ENCODE peak calls at places on chromosome 12, in eight cellular contexts. One of them, this sample, is unnamed.

GRCh38 chr12:32809846-32810245 is 54.1 kb upstream of the YARS2 start:
- DNase-seq in PC-3: no peak
- DNase-seq in body of pancreas: no peak
- DNase-seq in GM23338: no peak
- DNase-seq in aorta: no peak
- DNase-seq in H9: no peak
- DNase-seq in iPS DF 6.9: no peak
- DNase-seq in naive thymus-derived CD4-positive, alpha-beta T cell: no peak
- DNase-seq in this sample: no peak

GRCh38 chr12:81705586-81705985 is 53.6 kb downstream of the PPFIA2 start:
- DNase-seq in PC-3: no peak
- DNase-seq in body of pancreas: no peak
- DNase-seq in GM23338: no peak
- DNase-seq in aorta: no peak
- DNase-seq in H9: no peak
- DNase-seq in iPS DF 6.9: no peak
- DNase-seq in naive thymus-derived CD4-positive, alpha-beta T cell: no peak
- DNase-seq in this sample: no peak

GRCh38 chr12:105935106-105935505 is 203.6 kb downstream of the NUAK1 start:
- DNase-seq in PC-3: peak
- DNase-seq in body of pancreas: no peak
- DNase-seq in GM23338: no peak
- DNase-seq in aorta: no peak
- DNase-seq in H9: no peak
- DNase-seq in iPS DF 6.9: no peak
- DNase-seq in naive thymus-derived CD4-positive, alpha-beta T cell: no peak
- DNase-seq in this sample: no peak

GRCh38 chr12:83850531-83850930 is 1062.1 kb downstream of the SLC6A15 start:
- DNase-seq in PC-3: peak
- DNase-seq in body of pancreas: no peak
- DNase-seq in GM23338: no peak
- DNase-seq in aorta: no peak
- DNase-seq in H9: no peak
- DNase-seq in iPS DF 6.9: no peak
- DNase-seq in naive thymus-derived CD4-positive, alpha-beta T cell: no peak
- DNase-seq in this sample: no peak

GRCh38 chr12:93908846-93909592 is 231.8 kb downstream of the CRADD start:
- DNase-seq in PC-3: peak
- DNase-seq in body of pancreas: no peak
- DNase-seq in GM23338: no peak
- DNase-seq in aorta: peak
- DNase-seq in H9: no peak
- DNase-seq in iPS DF 6.9: no peak
- DNase-seq in naive thymus-derived CD4-positive, alpha-beta T cell: no peak
- DNase-seq in this sample: peak

GRCh38 chr12:131105736-131106356 is 152.1 kb downstream of the ADGRD1 start:
- DNase-seq in PC-3: no peak
- DNase-seq in body of pancreas: peak
- DNase-seq in GM23338: no peak
- DNase-seq in aorta: no peak
- DNase-seq in H9: peak
- DNase-seq in iPS DF 6.9: no peak
- DNase-seq in naive thymus-derived CD4-positive, alpha-beta T cell: peak
- DNase-seq in this sample: no peak

GRCh38 chr12:1593232-1594044 is 943 bp downstream of the FBXL14 start:
- DNase-seq in PC-3: peak
- DNase-seq in body of pancreas: peak
- DNase-seq in GM23338: peak
- DNase-seq in aorta: peak
- DNase-seq in H9: peak
- DNase-seq in iPS DF 6.9: no peak
- DNase-seq in naive thymus-derived CD4-positive, alpha-beta T cell: peak
- DNase-seq in this sample: peak

GRCh38 chr12:2283480-2283879 is 230.7 kb downstream of the CACNA1C start:
- DNase-seq in PC-3: no peak
- DNase-seq in body of pancreas: no peak
- DNase-seq in GM23338: no peak
- DNase-seq in aorta: no peak
- DNase-seq in H9: no peak
- DNase-seq in iPS DF 6.9: no peak
- DNase-seq in naive thymus-derived CD4-positive, alpha-beta T cell: no peak
- DNase-seq in this sample: no peak

GRCh38 chr12:45730842-45731336 is 1.4 kb downstream of the ARID2 start:
- DNase-seq in PC-3: peak
- DNase-seq in body of pancreas: no peak
- DNase-seq in GM23338: no peak
- DNase-seq in aorta: no peak
- DNase-seq in H9: no peak
- DNase-seq in iPS DF 6.9: no peak
- DNase-seq in naive thymus-derived CD4-positive, alpha-beta T cell: no peak
- DNase-seq in this sample: no peak

GRCh38 chr12:95227818-95228356 is 10.3 kb downstream of the VEZT start:
- DNase-seq in PC-3: no peak
- DNase-seq in body of pancreas: no peak
- DNase-seq in GM23338: no peak
- DNase-seq in aorta: no peak
- DNase-seq in H9: no peak
- DNase-seq in iPS DF 6.9: no peak
- DNase-seq in naive thymus-derived CD4-positive, alpha-beta T cell: no peak
- DNase-seq in this sample: no peak

GRCh38 chr12:20520572-20520971 is 152.2 kb downstream of the PDE3A start:
- DNase-seq in PC-3: no peak
- DNase-seq in body of pancreas: no peak
- DNase-seq in GM23338: no peak
- DNase-seq in aorta: no peak
- DNase-seq in H9: no peak
- DNase-seq in iPS DF 6.9: no peak
- DNase-seq in naive thymus-derived CD4-positive, alpha-beta T cell: no peak
- DNase-seq in this sample: no peak

GRCh38 chr12:84653482-84653881 is 259.1 kb downstream of the SLC6A15 start:
- DNase-seq in PC-3: no peak
- DNase-seq in body of pancreas: no peak
- DNase-seq in GM23338: no peak
- DNase-seq in aorta: no peak
- DNase-seq in H9: no peak
- DNase-seq in iPS DF 6.9: no peak
- DNase-seq in naive thymus-derived CD4-positive, alpha-beta T cell: no peak
- DNase-seq in this sample: no peak

GRCh38 chr12:25957898-25958253 is 606 bp upstream of the RASSF8 start:
- DNase-seq in PC-3: peak
- DNase-seq in body of pancreas: no peak
- DNase-seq in GM23338: peak
- DNase-seq in aorta: no peak
- DNase-seq in H9: no peak
- DNase-seq in iPS DF 6.9: no peak
- DNase-seq in naive thymus-derived CD4-positive, alpha-beta T cell: peak
- DNase-seq in this sample: no peak

GRCh38 chr12:9064815-9065606 is 50.7 kb downstream of the A2M start:
- DNase-seq in PC-3: peak
- DNase-seq in body of pancreas: peak
- DNase-seq in GM23338: peak
- DNase-seq in aorta: peak
- DNase-seq in H9: peak
- DNase-seq in iPS DF 6.9: peak
- DNase-seq in naive thymus-derived CD4-positive, alpha-beta T cell: peak
- DNase-seq in this sample: peak

GRCh38 chr12:4118601-4119156 is 154.9 kb upstream of the CCND2 start:
- DNase-seq in PC-3: no peak
- DNase-seq in body of pancreas: peak
- DNase-seq in GM23338: no peak
- DNase-seq in aorta: no peak
- DNase-seq in H9: peak
- DNase-seq in iPS DF 6.9: no peak
- DNase-seq in naive thymus-derived CD4-positive, alpha-beta T cell: no peak
- DNase-seq in this sample: no peak

GRCh38 chr12:12336049-12336411 is 14.0 kb downstream of the MANSC1 start:
- DNase-seq in PC-3: no peak
- DNase-seq in body of pancreas: peak
- DNase-seq in GM23338: no peak
- DNase-seq in aorta: no peak
- DNase-seq in H9: no peak
- DNase-seq in iPS DF 6.9: no peak
- DNase-seq in naive thymus-derived CD4-positive, alpha-beta T cell: no peak
- DNase-seq in this sample: no peak

GRCh38 chr12:12333980-12334709 is 15.9 kb downstream of the MANSC1 start:
- DNase-seq in PC-3: peak
- DNase-seq in body of pancreas: peak
- DNase-seq in GM23338: peak
- DNase-seq in aorta: peak
- DNase-seq in H9: peak
- DNase-seq in iPS DF 6.9: no peak
- DNase-seq in naive thymus-derived CD4-positive, alpha-beta T cell: peak
- DNase-seq in this sample: peak

GRCh38 chr12:12336511-12336910 is 13.5 kb downstream of the MANSC1 start:
- DNase-seq in PC-3: no peak
- DNase-seq in body of pancreas: no peak
- DNase-seq in GM23338: no peak
- DNase-seq in aorta: no peak
- DNase-seq in H9: no peak
- DNase-seq in iPS DF 6.9: no peak
- DNase-seq in naive thymus-derived CD4-positive, alpha-beta T cell: no peak
- DNase-seq in this sample: no peak

GRCh38 chr12:12333407-12333831 is 16.6 kb downstream of the MANSC1 start:
- DNase-seq in PC-3: peak
- DNase-seq in body of pancreas: peak
- DNase-seq in GM23338: no peak
- DNase-seq in aorta: no peak
- DNase-seq in H9: no peak
- DNase-seq in iPS DF 6.9: no peak
- DNase-seq in naive thymus-derived CD4-positive, alpha-beta T cell: no peak
- DNase-seq in this sample: no peak

GRCh38 chr12:12334710-12335040 is 15.4 kb downstream of the MANSC1 start:
- DNase-seq in PC-3: no peak
- DNase-seq in body of pancreas: no peak
- DNase-seq in GM23338: no peak
- DNase-seq in aorta: no peak
- DNase-seq in H9: no peak
- DNase-seq in iPS DF 6.9: no peak
- DNase-seq in naive thymus-derived CD4-positive, alpha-beta T cell: no peak
- DNase-seq in this sample: no peak
- H3K27ac ChIP-seq in PC-3: peak
- H3K27ac ChIP-seq in body of pancreas: peak
- H3K27ac ChIP-seq in GM23338: no peak
- H3K27ac ChIP-seq in aorta: no peak
- H3K27ac ChIP-seq in H9: no peak
- H3K27ac ChIP-seq in iPS DF 6.9: no peak
- H3K27ac ChIP-seq in naive thymus-derived CD4-positive, alpha-beta T cell: no peak
- H3K27ac ChIP-seq in this sample: no peak

DNA sequence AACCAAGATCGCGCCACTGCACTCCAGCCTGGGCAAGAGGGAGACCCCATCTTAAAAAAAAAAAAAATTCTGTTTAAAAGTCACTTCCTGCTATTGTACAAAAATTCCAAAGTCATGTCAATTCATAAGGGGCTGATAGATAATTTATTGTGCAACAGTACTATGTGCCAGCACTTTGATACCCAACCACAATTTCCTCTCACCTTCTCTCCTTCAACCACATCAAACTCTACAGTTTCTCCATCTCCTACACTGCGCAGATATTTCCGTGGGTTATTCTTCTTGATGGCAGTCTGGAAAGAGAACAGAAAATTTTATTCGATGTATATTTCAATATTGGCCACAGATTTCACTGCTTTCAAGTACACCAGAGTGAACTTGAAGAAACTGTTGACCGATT is 7.6 kb downstream of the YBX3 start:
- DNase-seq in PC-3: no peak
- DNase-seq in body of pancreas: no peak
- DNase-seq in GM23338: no peak
- DNase-seq in aorta: no peak
- DNase-seq in H9: no peak
- DNase-seq in iPS DF 6.9: no peak
- DNase-seq in naive thymus-derived CD4-positive, alpha-beta T cell: peak
- DNase-seq in this sample: no peak
- H3K27ac ChIP-seq in PC-3: no peak
- H3K27ac ChIP-seq in body of pancreas: no peak
- H3K27ac ChIP-seq in GM23338: no peak
- H3K27ac ChIP-seq in aorta: no peak
- H3K27ac ChIP-seq in H9: no peak
- H3K27ac ChIP-seq in iPS DF 6.9: no peak
- H3K27ac ChIP-seq in naive thymus-derived CD4-positive, alpha-beta T cell: no peak
- H3K27ac ChIP-seq in this sample: peak

DNA sequence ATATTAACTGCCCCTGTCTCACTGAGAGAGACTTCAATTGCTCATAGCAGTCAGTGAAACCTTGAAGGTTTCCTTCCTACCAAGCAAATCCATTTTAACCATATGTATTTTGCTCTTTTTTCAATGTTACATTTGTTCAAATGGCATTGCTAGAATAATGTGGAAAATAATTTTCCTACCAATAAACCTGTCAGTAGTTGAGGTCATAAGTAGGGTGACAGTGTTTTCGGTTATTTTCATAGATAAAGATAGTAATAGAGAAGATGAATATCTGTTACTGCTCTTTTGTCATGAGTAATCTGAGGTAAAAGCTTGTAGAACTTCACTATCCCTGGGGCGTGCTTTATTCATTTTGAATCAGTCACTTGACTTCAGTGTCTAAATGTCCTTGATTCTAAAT is 32.6 kb downstream of the EID3 start:
- DNase-seq in PC-3: no peak
- DNase-seq in body of pancreas: no peak
- DNase-seq in GM23338: no peak
- DNase-seq in aorta: no peak
- DNase-seq in H9: no peak
- DNase-seq in iPS DF 6.9: no peak
- DNase-seq in naive thymus-derived CD4-positive, alpha-beta T cell: no peak
- DNase-seq in this sample: no peak
- H3K27ac ChIP-seq in PC-3: no peak
- H3K27ac ChIP-seq in body of pancreas: no peak
- H3K27ac ChIP-seq in GM23338: no peak
- H3K27ac ChIP-seq in aorta: no peak
- H3K27ac ChIP-seq in H9: no peak
- H3K27ac ChIP-seq in iPS DF 6.9: no peak
- H3K27ac ChIP-seq in naive thymus-derived CD4-positive, alpha-beta T cell: no peak
- H3K27ac ChIP-seq in this sample: no peak

GRCh38 chr12:42482086-42482819 is 107.3 kb downstream of the PRICKLE1 start:
- DNase-seq in PC-3: peak
- DNase-seq in body of pancreas: peak
- DNase-seq in GM23338: no peak
- DNase-seq in aorta: no peak
- DNase-seq in H9: peak
- DNase-seq in iPS DF 6.9: no peak
- DNase-seq in naive thymus-derived CD4-positive, alpha-beta T cell: no peak
- DNase-seq in this sample: peak
- H3K27ac ChIP-seq in PC-3: peak
- H3K27ac ChIP-seq in body of pancreas: peak
- H3K27ac ChIP-seq in GM23338: no peak
- H3K27ac ChIP-seq in aorta: no peak
- H3K27ac ChIP-seq in H9: no peak
- H3K27ac ChIP-seq in iPS DF 6.9: no peak
- H3K27ac ChIP-seq in naive thymus-derived CD4-positive, alpha-beta T cell: no peak
- H3K27ac ChIP-seq in this sample: peak

GRCh38 chr12:6635375-6635855 is 344 bp downstream of the LPAR5 start:
- DNase-seq in PC-3: no peak
- DNase-seq in body of pancreas: no peak
- DNase-seq in GM23338: no peak
- DNase-seq in aorta: no peak
- DNase-seq in H9: no peak
- DNase-seq in iPS DF 6.9: no peak
- DNase-seq in naive thymus-derived CD4-positive, alpha-beta T cell: peak
- DNase-seq in this sample: peak
- H3K27ac ChIP-seq in PC-3: peak
- H3K27ac ChIP-seq in body of pancreas: no peak
- H3K27ac ChIP-seq in GM23338: no peak
- H3K27ac ChIP-seq in aorta: no peak
- H3K27ac ChIP-seq in H9: no peak
- H3K27ac ChIP-seq in iPS DF 6.9: no peak
- H3K27ac ChIP-seq in naive thymus-derived CD4-positive, alpha-beta T cell: peak
- H3K27ac ChIP-seq in this sample: no peak

GRCh38 chr12:99996095-99996494 is 11.4 kb upstream of the ANKS1B start:
- DNase-seq in PC-3: no peak
- DNase-seq in body of pancreas: no peak
- DNase-seq in GM23338: no peak
- DNase-seq in aorta: no peak
- DNase-seq in H9: no peak
- DNase-seq in iPS DF 6.9: no peak
- DNase-seq in naive thymus-derived CD4-positive, alpha-beta T cell: no peak
- DNase-seq in this sample: no peak
- H3K27ac ChIP-seq in PC-3: no peak
- H3K27ac ChIP-seq in body of pancreas: no peak
- H3K27ac ChIP-seq in GM23338: no peak
- H3K27ac ChIP-seq in aorta: no peak
- H3K27ac ChIP-seq in H9: no peak
- H3K27ac ChIP-seq in iPS DF 6.9: no peak
- H3K27ac ChIP-seq in naive thymus-derived CD4-positive, alpha-beta T cell: no peak
- H3K27ac ChIP-seq in this sample: no peak

This sample was measured in psoas muscle.